ENCODE peak calls at places on chromosomes 16 and 17, in seven cellular contexts. D is GM23248, K is tibial nerve, C is left ventricle myocardium inferior, H is mesendoderm, M is A673, X is fibroblast of lung. N is an unnamed sample.

GRCh38 chr17:62705781-62706597 is 78.5 kb downstream of the MRC2 start:
- DNase-seq in D (no peak), K (no peak), C (no peak), H (peak; percentile 69), M (no peak), X (peak; percentile 66), N (no peak)

GRCh38 chr17:80441133-80441578 is 26.2 kb downstream of the ENDOV start:
- DNase-seq in D (peak; percentile 51), K (no peak), C (peak; percentile 34), H (peak; percentile 73), M (peak; percentile 76), X (peak; percentile 28), N (peak; percentile 38)

GRCh38 chr17:12619444-12620199 is 46.1 kb upstream of the MYOCD start:
- DNase-seq in D (no peak), K (no peak), C (no peak), H (no peak), M (no peak), X (peak; percentile 75), N (no peak)

GRCh38 chr17:39703913-39704312 is 4.0 kb downstream of the ERBB2 start:
- DNase-seq in D (no peak), K (no peak), C (no peak), H (no peak), M (no peak), X (no peak), N (no peak)

GRCh38 chr16:69322343-69322742 is 8.0 kb downstream of the PDF start:
- DNase-seq in D (no peak), K (no peak), C (no peak), H (no peak), M (no peak), X (no peak), N (no peak)

GRCh38 chr16:81818514-81819304 is 39.6 kb downstream of the PLCG2 start:
- DNase-seq in D (no peak), K (no peak), C (no peak), H (no peak), M (no peak), X (no peak), N (no peak)

GRCh38 chr16:67949645-67950044 is 5.7 kb upstream of the LCAT start:
- DNase-seq in D (no peak), K (no peak), C (no peak), H (no peak), M (no peak), X (no peak), N (no peak)

GRCh38 chr17:70869402-70870085 is 700.2 kb downstream of the KCNJ2 start:
- DNase-seq in D (no peak), K (no peak), C (no peak), H (peak; percentile 90), M (no peak), X (no peak), N (no peak)

GRCh38 chr17:16140854-16141253 is 74.5 kb downstream of the NCOR1 start:
- DNase-seq in D (no peak), K (no peak), C (no peak), H (no peak), M (no peak), X (no peak), N (no peak)

GRCh38 chr17:18185391-18185790 is 1.8 kb downstream of the ALKBH5 start:
- DNase-seq in D (peak; percentile 64), K (no peak), C (no peak), H (peak; percentile 61), M (peak; percentile 61), X (peak; percentile 58), N (no peak)

GRCh38 chr17:44499722-44500121 is 3.5 kb downstream of the GPATCH8 start:
- DNase-seq in D (no peak), K (no peak), C (no peak), H (no peak), M (no peak), X (no peak), N (no peak)
- H3K4me3 ChIP-seq in D (peak overlapping the region; percentile 95), K (no peak overlapping the region), C (no peak overlapping the region), H (no peak overlapping the region), M (no peak overlapping the region), X (no peak overlapping the region), N (no peak overlapping the region)

GRCh38 chr16:85665929-85666328 is 22.8 kb downstream of the GINS2 start:
- DNase-seq in D (no peak), K (no peak), C (no peak), H (no peak), M (no peak), X (no peak), N (no peak)
- H3K36me3 ChIP-seq in D (peaks cover 36% of the 10 kb centered on the region), K (peaks cover 98% of the 10 kb centered on the region), C (peaks cover 99% of the 10 kb centered on the region), H (peaks cover 35% of the 10 kb centered on the region), M (peaks cover 76% of the 10 kb centered on the region), X (peaks cover 29% of the 10 kb centered on the region), N (peaks cover 34% of the 10 kb centered on the region)

DNA sequence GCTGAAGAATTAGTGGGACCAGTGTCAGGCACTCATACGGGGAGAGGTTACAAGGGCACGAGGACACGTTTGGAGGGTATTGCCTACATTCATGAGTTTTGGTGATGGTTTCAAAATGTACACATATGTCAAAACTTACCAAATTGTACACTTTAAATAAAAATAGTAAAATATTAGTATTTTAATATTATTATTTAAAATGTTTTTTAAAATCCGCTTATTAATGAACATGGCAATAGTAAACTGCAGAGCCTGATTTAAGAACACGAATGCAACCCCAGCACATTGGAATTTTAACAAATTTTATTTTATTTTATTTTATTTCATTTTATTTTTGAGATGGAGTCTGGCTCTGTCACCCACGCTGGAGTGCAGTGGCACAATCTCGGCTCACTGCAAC is 10.9 kb upstream of the ERCC4 start:
- DNase-seq in D (no peak), K (no peak), C (no peak), H (no peak), M (no peak), X (no peak), N (no peak)
- H3K4me3 ChIP-seq in D (no peak overlapping the region), K (no peak overlapping the region), C (no peak overlapping the region), H (no peak overlapping the region), M (no peak overlapping the region), X (no peak overlapping the region), N (no peak overlapping the region)

GRCh38 chr16:84569382-84569987 is 48.4 kb downstream of the COTL1 start:
- DNase-seq in D (no peak), K (no peak), C (no peak), H (no peak), M (no peak), X (no peak), N (no peak)

GRCh38 chr16:84568066-84568465 is 49.8 kb downstream of the COTL1 start:
- DNase-seq in D (no peak), K (no peak), C (no peak), H (no peak), M (no peak), X (no peak), N (no peak)

GRCh38 chr16:84566580-84567244 is 51.2 kb downstream of the COTL1 start:
- DNase-seq in D (no peak), K (no peak), C (no peak), H (no peak), M (no peak), X (no peak), N (no peak)

GRCh38 chr16:84565669-84566495 is 52.0 kb downstream of the COTL1 start:
- DNase-seq in D (no peak), K (no peak), C (no peak), H (no peak), M (no peak), X (no peak), N (no peak)

DNA sequence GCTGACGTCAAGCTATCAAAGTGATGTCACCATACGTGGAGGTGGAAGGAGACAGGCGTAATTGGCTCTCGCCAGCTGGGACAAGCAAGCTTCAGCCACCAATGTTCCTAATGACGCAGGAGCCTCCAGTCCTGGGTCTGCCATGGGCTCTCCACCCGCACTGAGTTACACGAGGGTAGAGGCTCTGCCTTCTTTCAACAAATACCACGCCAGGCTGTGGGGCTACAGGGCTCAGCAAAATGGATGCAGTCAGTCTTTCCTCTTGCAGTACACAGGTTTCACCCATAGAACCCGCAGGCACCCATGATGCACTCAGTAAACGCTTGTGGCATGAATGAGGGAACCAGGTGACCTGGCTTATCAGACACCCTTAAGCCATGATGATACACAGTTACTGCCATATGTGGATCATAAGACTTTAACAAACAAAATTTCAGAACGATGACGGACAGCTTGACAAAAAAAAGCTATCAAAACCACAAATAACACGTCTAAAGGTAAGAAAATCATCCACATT is 50.4 kb downstream of the COTL1 start:
- DNase-seq in D (no peak), K (no peak), C (no peak), H (no peak), M (no peak), X (no peak), N (no peak)
- H3K36me3 ChIP-seq in D (peaks cover 23% of the 10 kb centered on the region), K (peaks cover 42% of the 10 kb centered on the region), C (no peaks in the 10 kb centered on the region), H (no peaks in the 10 kb centered on the region), M (no peaks in the 10 kb centered on the region), X (peaks cover 14% of the 10 kb centered on the region), N (peaks cover 12% of the 10 kb centered on the region)

GRCh38 chr16:85445779-85446222 is 167.3 kb upstream of the GSE1 start:
- DNase-seq in D (no peak), K (no peak), C (no peak), H (no peak), M (no peak), X (no peak), N (no peak)

GRCh38 chr16:85448557-85449194 is 164.4 kb upstream of the GSE1 start:
- DNase-seq in D (no peak), K (no peak), C (no peak), H (no peak), M (no peak), X (no peak), N (no peak)

GRCh38 chr16:85446846-85447656 is 166.1 kb upstream of the GSE1 start:
- DNase-seq in D (no peak), K (no peak), C (no peak), H (no peak), M (no peak), X (no peak), N (no peak)

GRCh38 chr16:85449195-85449884 is 163.8 kb upstream of the GSE1 start:
- DNase-seq in D (no peak), K (no peak), C (no peak), H (no peak), M (no peak), X (no peak), N (no peak)

GRCh38 chr16:85447657-85448313 is 165.3 kb upstream of the GSE1 start:
- DNase-seq in D (no peak), K (no peak), C (no peak), H (no peak), M (no peak), X (no peak), N (no peak)
- H3K4me3 ChIP-seq in D (no peak overlapping the region), K (no peak overlapping the region), C (no peak overlapping the region), H (no peak overlapping the region), M (no peak overlapping the region), X (no peak overlapping the region), N (no peak overlapping the region)

GRCh38 chr16:11712122-11712521 is 30.5 kb downstream of the TXNDC11 start:
- DNase-seq in D (no peak), K (no peak), C (no peak), H (no peak), M (no peak), X (no peak), N (no peak)
- H3K36me3 ChIP-seq in D (peaks cover 25% of the 10 kb centered on the region), K (peaks cover 55% of the 10 kb centered on the region), C (peaks cover 21% of the 10 kb centered on the region), H (no peaks in the 10 kb centered on the region), M (peaks cover 4% of the 10 kb centered on the region), X (peaks cover 5% of the 10 kb centered on the region), N (peaks cover 62% of the 10 kb centered on the region)

GRCh38 chr17:927611-928461 is 51.7 kb downstream of the NXN start:
- DNase-seq in D (peak; percentile 94), K (no peak), C (no peak), H (peak; percentile 94), M (no peak), X (peak; percentile 99), N (peak; percentile 89)
- H3K4me3 ChIP-seq in D (peak overlapping the region; percentile 43), K (no peak overlapping the region), C (no peak overlapping the region), H (no peak overlapping the region), M (no peak overlapping the region), X (no peak overlapping the region), N (no peak overlapping the region)